ENCODE peak calls at places on chromosomes 6 and 20, in five cellular contexts. X, M, Z, F and I are unnamed samples.

GRCh38 chr6:52109073-52109635 is 21.7 kb upstream of the PKHD1 start:
- DNase-seq in X (no peak), F (no peak), Z (no peak), M (no peak), I (no peak)

GRCh38 chr20:41342474-41343464 is 2.1 kb downstream of the LPIN3 start:
- DNase-seq in M (no peak), F (no peak), X (no peak), Z (no peak), I (no peak)

GRCh38 chr6:14671261-14671681 is 553.7 kb downstream of the CD83 start:
- DNase-seq in F (peak; percentile 47), X (no peak), M (no peak), Z (peak; percentile 63), I (no peak)

GRCh38 chr6:14665827-14666724 is 548.5 kb downstream of the CD83 start:
- DNase-seq in M (peak; percentile 31), F (no peak), Z (peak; percentile 94), X (no peak), I (no peak)

GRCh38 chr20:59326188-59326587 is 25.8 kb downstream of the EDN3 start:
- DNase-seq in M (no peak), Z (no peak), X (no peak), F (no peak), I (no peak)

GRCh38 chr6:36098253-36098919 is 31.9 kb upstream of the MAPK13 start:
- DNase-seq in Z (no peak), F (no peak), X (no peak), M (no peak), I (no peak)

GRCh38 chr6:165986647-165987482 is 180.8 kb downstream of the TBXT start:
- DNase-seq in Z (no peak), F (no peak), M (no peak), X (no peak), I (no peak)

GRCh38 chr20:13028673-13029072 is 19.9 kb downstream of the SPTLC3 start:
- DNase-seq in X (no peak), M (no peak), Z (no peak), F (no peak), I (no peak)

GRCh38 chr20:32636821-32637220 is 36.9 kb downstream of the C20orf203 start:
- DNase-seq in M (no peak), F (no peak), Z (no peak), X (no peak), I (no peak)

GRCh38 chr6:91081452-91082067 is 494.7 kb upstream of the MAP3K7 start:
- DNase-seq in Z (peak; percentile 13), X (no peak), M (no peak), F (no peak), I (no peak)

GRCh38 chr6:1608976-1609661 is 596 bp upstream of the FOXC1 start:
- DNase-seq in F (peak; percentile 44), Z (no peak), M (no peak), X (no peak), I (no peak)

GRCh38 chr6:146912730-146913680 is 291.2 kb upstream of the STXBP5 start:
- DNase-seq in F (no peak), Z (no peak), M (no peak), X (no peak), I (no peak)

GRCh38 chr6:151288711-151289398 is 49.1 kb downstream of the AKAP12 start:
- DNase-seq in X (no peak), F (no peak), Z (no peak), M (no peak), I (no peak)

GRCh38 chr6:38415231-38416005 is 224.3 kb downstream of the BTBD9 start:
- DNase-seq in Z (no peak), F (no peak), X (no peak), M (no peak), I (no peak)

GRCh38 chr6:41092421-41093140 is 19.8 kb downstream of the NFYA start:
- DNase-seq in Z (no peak), F (no peak), X (no peak), M (no peak), I (no peak)

GRCh38 chr6:42141603-42142117 is 760 bp downstream of the C6orf132 start:
- DNase-seq in X (no peak), F (no peak), Z (no peak), M (no peak), I (no peak)

GRCh38 chr20:8722277-8722928 is 346.5 kb upstream of the PLCB4 start:
- DNase-seq in M (no peak), X (no peak), Z (peak; percentile 65), F (no peak), I (peak; percentile 5)

GRCh38 chr6:49202923-49203322 is 260.1 kb downstream of the MMUT start:
- DNase-seq in Z (no peak), X (no peak), F (no peak), M (no peak), I (no peak)

GRCh38 chr20:49045440-49046086 is 549 bp upstream of the CSE1L start:
- DNase-seq in F (peak; percentile 35), M (no peak), X (peak; percentile 49), Z (no peak), I (no peak)

GRCh38 chr6:36758516-36759176 is 61.0 kb downstream of the RAB44 start:
- DNase-seq in X (no peak), M (no peak), F (no peak), Z (no peak), I (no peak)

GRCh38 chr20:2955257-2955950 is 82.1 kb downstream of the PTPRA start:
- DNase-seq in M (no peak), Z (no peak), F (no peak), X (no peak), I (no peak)

GRCh38 chr6:137767931-137768690 is 98.9 kb upstream of the TNFAIP3 start:
- DNase-seq in X (no peak), M (no peak), F (no peak), Z (no peak), I (peak; percentile 47)

GRCh38 chr6:70667256-70667710 is 400 bp upstream of the SMAP1 start:
- DNase-seq in Z (no peak), M (no peak), X (no peak), F (no peak), I (no peak)
- H3K27ac ChIP-seq in Z (no peak overlapping the region), M (peak overlapping the region; percentile 89), X (peak overlapping the region; percentile 69), F (peak overlapping the region; percentile 96), I (peak overlapping the region; percentile 82)

GRCh38 chr6:68635412-68635705 is 277 bp downstream of the ADGRB3 start:
- DNase-seq in F (no peak), Z (no peak), X (no peak), M (no peak), I (no peak)
- H3K4me3 ChIP-seq in F (peak overlapping the region; percentile 65), Z (peak overlapping the region; percentile 65), X (peak overlapping the region; percentile 26), M (peak overlapping the region; percentile 86), I (peak overlapping the region; percentile 22)

GRCh38 chr6:322205-322930 is 30.1 kb downstream of the DUSP22 start:
- DNase-seq in Z (no peak), M (no peak), X (no peak), F (no peak), I (no peak)
- H3K27ac ChIP-seq in Z (no peak overlapping the region), M (no peak overlapping the region), X (no peak overlapping the region), F (no peak overlapping the region), I (no peak overlapping the region)

GRCh38 chr6:75934643-75935472 is 137.6 kb downstream of the IMPG1 start:
- DNase-seq in X (no peak), M (no peak), F (peak; percentile 16), Z (peak; percentile 55), I (peak; percentile 21)

GRCh38 chr6:75932067-75932466 is 140.4 kb downstream of the IMPG1 start:
- DNase-seq in X (no peak), M (no peak), F (no peak), Z (no peak), I (no peak)

GRCh38 chr6:75933387-75933975 is 139.0 kb downstream of the IMPG1 start:
- DNase-seq in Z (no peak), X (no peak), F (no peak), M (no peak), I (no peak)

GRCh38 chr6:75936682-75937081 is 135.8 kb downstream of the IMPG1 start:
- DNase-seq in M (no peak), Z (no peak), X (no peak), F (no peak), I (no peak)

DNA sequence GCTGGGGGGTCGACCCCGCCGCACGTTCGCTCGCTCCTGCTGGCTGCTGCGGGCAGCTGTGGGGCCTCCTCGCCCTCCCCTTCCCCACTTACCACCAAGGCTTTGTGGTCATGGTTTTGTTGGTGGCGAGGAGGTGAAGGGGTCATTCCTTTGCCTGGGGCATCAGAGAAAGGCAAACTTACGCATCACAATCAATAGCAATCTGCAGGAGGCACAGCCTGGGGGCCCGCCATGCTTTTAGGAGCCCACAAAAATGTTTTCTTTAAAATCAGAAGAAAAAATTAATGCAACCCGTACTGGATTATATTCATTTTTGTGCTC is 137.0 kb downstream of the IMPG1 start:
- DNase-seq in M (no peak), Z (no peak), F (no peak), X (no peak), I (no peak)
- H3K4me3 ChIP-seq in M (peak overlapping the region; percentile 67), Z (peak overlapping the region; percentile 58), F (peak overlapping the region; percentile 41), X (no peak overlapping the region), I (no peak overlapping the region)

DNA sequence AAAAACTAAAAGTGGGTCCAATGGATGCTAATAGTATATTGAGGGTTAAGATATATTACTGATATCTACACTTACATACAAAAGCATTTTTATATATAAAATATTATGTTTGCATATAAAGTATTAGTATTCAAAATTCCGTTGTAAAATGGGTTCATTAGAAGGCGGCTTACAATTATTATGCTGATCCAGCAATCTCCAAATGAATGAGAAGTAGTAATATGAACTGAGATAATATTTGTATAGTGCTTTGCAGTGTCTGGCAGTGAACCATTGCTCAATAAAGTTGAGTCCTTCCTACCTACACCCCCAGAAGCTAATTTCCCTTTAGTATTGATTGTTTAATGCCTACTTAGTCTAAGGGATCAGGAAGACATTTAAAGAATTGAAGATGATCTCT is 146.2 kb downstream of the UST start:
- DNase-seq in Z (no peak), M (no peak), F (no peak), X (no peak), I (no peak)
- H3K27ac ChIP-seq in Z (no peak overlapping the region), M (no peak overlapping the region), F (no peak overlapping the region), X (no peak overlapping the region), I (no peak overlapping the region)

GRCh38 chr20:57346477-57346876 is 4.6 kb upstream of the RAE1 start:
- DNase-seq in Z (peak; percentile 34), X (peak; percentile 70), F (peak; percentile 62), M (no peak), I (peak; percentile 49)

GRCh38 chr20:57351042-57351783 is at the start of gene RAE1:
- DNase-seq in M (peak; percentile 63), F (peak; percentile 89), X (peak; percentile 95), Z (peak; percentile 84), I (peak; percentile 92)

GRCh38 chr20:57350086-57350710 is 857 bp upstream of the RAE1 start:
- DNase-seq in M (no peak), Z (no peak), F (no peak), X (no peak), I (no peak)

GRCh38 chr20:57347393-57347792 is 3.7 kb upstream of the RAE1 start:
- DNase-seq in Z (no peak), X (no peak), F (no peak), M (no peak), I (no peak)

DNA sequence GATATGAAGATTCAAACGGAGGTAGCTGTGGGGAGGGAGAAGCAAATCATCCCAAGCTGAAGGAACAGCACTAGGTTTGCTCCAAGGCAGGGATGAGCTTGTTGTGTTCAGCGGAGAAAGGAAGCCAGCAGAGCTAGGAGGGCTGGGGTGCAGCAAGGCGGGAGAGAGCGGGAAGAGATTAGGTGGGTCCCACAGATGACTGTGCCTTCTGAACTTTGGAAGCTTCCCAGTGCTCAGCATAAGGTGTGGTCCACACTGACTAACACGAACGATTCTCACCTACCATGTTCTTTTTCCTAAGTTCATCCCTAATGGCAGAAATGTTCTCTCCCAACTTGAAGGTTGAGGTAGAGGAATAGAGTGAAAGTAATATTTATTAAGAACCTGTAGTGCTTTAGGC is 1.2 kb downstream of the RAE1 start:
- DNase-seq in X (no peak), Z (no peak), F (no peak), M (no peak), I (no peak)
- H3K4me3 ChIP-seq in X (peak overlapping the region; percentile 95), Z (peak overlapping the region; percentile 79), F (peak overlapping the region; percentile 89), M (no peak overlapping the region), I (peak overlapping the region; percentile 81)